ENCODE peak calls at places on chromosomes 5 and 9, in five cellular contexts. One of them, this sample, is unnamed.

GRCh38 chr5:52453176-52453575 is 334.5 kb upstream of the ITGA1 start:
- DNase-seq in GM12878: no peak
- DNase-seq in HepG2: no peak
- DNase-seq in K562: no peak
- DNase-seq in SK-N-SH: no peak
- DNase-seq in this sample: no peak

GRCh38 chr9:93141771-93142483 is 7.9 kb upstream of the NINJ1 start:
- DNase-seq in GM12878: no peak
- DNase-seq in HepG2: no peak
- DNase-seq in K562: no peak
- DNase-seq in SK-N-SH: no peak
- DNase-seq in this sample: no peak

GRCh38 chr5:62522811-62523210 is 55.8 kb upstream of the LRRC70 start:
- DNase-seq in GM12878: no peak
- DNase-seq in HepG2: no peak
- DNase-seq in K562: no peak
- DNase-seq in SK-N-SH: no peak
- DNase-seq in this sample: no peak

GRCh38 chr9:117092582-117092981 is 322.3 kb downstream of the ASTN2 start:
- DNase-seq in GM12878: no peak
- DNase-seq in HepG2: no peak
- DNase-seq in K562: no peak
- DNase-seq in SK-N-SH: no peak
- DNase-seq in this sample: peak; percentile 35

GRCh38 chr9:126491256-126491879 is 122.4 kb upstream of the LMX1B start:
- DNase-seq in GM12878: no peak
- DNase-seq in HepG2: peak; percentile 46
- DNase-seq in K562: peak; percentile 65
- DNase-seq in SK-N-SH: peak; percentile 69
- DNase-seq in this sample: peak; percentile 69

GRCh38 chr5:158074992-158075769 is 216.2 kb upstream of the CLINT1 start:
- DNase-seq in GM12878: no peak
- DNase-seq in HepG2: peak; percentile 10
- DNase-seq in K562: peak; percentile 53
- DNase-seq in SK-N-SH: peak; percentile 61
- DNase-seq in this sample: peak; percentile 61

GRCh38 chr5:146188358-146188757 is 5.9 kb upstream of the LARS1 start:
- DNase-seq in GM12878: no peak
- DNase-seq in HepG2: no peak
- DNase-seq in K562: no peak
- DNase-seq in SK-N-SH: no peak
- DNase-seq in this sample: peak; percentile 84

GRCh38 chr5:59893436-59894227 is at the start of gene PDE4D:
- DNase-seq in GM12878: no peak
- DNase-seq in HepG2: no peak
- DNase-seq in K562: no peak
- DNase-seq in SK-N-SH: peak; percentile 83
- DNase-seq in this sample: peak; percentile 38

GRCh38 chr9:70466976-70467551 is 52.6 kb upstream of the KLF9 start:
- DNase-seq in GM12878: no peak
- DNase-seq in HepG2: no peak
- DNase-seq in K562: no peak
- DNase-seq in SK-N-SH: no peak
- DNase-seq in this sample: peak; percentile 92

GRCh38 chr5:180332051-180332517 is 21.1 kb downstream of the GFPT2 start:
- DNase-seq in GM12878: no peak
- DNase-seq in HepG2: no peak
- DNase-seq in K562: peak; percentile 18
- DNase-seq in SK-N-SH: peak; percentile 31
- DNase-seq in this sample: no peak

GRCh38 chr5:50710838-50711237 is 44.4 kb downstream of the PARP8 start:
- DNase-seq in GM12878: no peak
- DNase-seq in HepG2: no peak
- DNase-seq in K562: no peak
- DNase-seq in SK-N-SH: no peak
- DNase-seq in this sample: no peak

GRCh38 chr9:77672183-77672582 is 24.1 kb upstream of the GNA14 start:
- DNase-seq in GM12878: no peak
- DNase-seq in HepG2: no peak
- DNase-seq in K562: no peak
- DNase-seq in SK-N-SH: no peak
- DNase-seq in this sample: no peak

GRCh38 chr5:56273376-56274005 is 40.4 kb upstream of the ANKRD55 start:
- DNase-seq in GM12878: no peak
- DNase-seq in HepG2: no peak
- DNase-seq in K562: no peak
- DNase-seq in SK-N-SH: no peak
- DNase-seq in this sample: no peak

GRCh38 chr5:39025456-39025855 is 48.7 kb downstream of the RICTOR start:
- DNase-seq in GM12878: no peak
- DNase-seq in HepG2: no peak
- DNase-seq in K562: no peak
- DNase-seq in SK-N-SH: no peak
- DNase-seq in this sample: no peak

GRCh38 chr5:36744041-36744677 is 132.4 kb upstream of the NIPBL start:
- DNase-seq in GM12878: no peak
- DNase-seq in HepG2: no peak
- DNase-seq in K562: peak; percentile 33
- DNase-seq in SK-N-SH: no peak
- DNase-seq in this sample: no peak

GRCh38 chr5:125575561-125576504 is 829.4 kb upstream of the ZNF608 start:
- DNase-seq in GM12878: no peak
- DNase-seq in HepG2: no peak
- DNase-seq in K562: no peak
- DNase-seq in SK-N-SH: peak; percentile 55
- DNase-seq in this sample: no peak

GRCh38 chr5:113050606-113051391 is 74.2 kb downstream of the DCP2 start:
- DNase-seq in GM12878: no peak
- DNase-seq in HepG2: no peak
- DNase-seq in K562: no peak
- DNase-seq in SK-N-SH: no peak
- DNase-seq in this sample: peak; percentile 84

DNA sequence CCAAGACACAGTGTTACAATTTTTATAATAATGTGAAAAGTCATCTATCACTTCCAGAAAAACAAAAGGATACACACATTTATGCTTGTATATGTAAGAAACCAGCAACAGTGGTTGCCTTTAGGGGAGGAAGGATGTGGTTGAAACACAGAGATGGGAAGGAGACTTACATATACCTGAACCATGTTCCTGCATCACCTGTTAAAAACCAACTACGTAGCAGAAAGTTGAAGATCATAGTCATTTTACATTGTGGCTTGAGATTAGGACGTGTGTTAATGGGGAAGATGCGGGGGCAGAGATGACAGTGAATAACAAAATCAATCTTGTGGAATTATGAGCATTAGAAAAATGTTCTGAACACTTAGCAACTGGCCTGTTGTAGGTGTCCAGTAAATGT is 307.3 kb downstream of the MLLT3 start:
- DNase-seq in GM12878: no peak
- DNase-seq in HepG2: no peak
- DNase-seq in K562: no peak
- DNase-seq in SK-N-SH: no peak
- DNase-seq in this sample: no peak
- TF ChIP-seq MXI1 in GM12878: no peak
- TF ChIP-seq MXI1 in HepG2: no peak
- TF ChIP-seq MXI1 in K562: no peak
- TF ChIP-seq MXI1 in SK-N-SH: no peak
- TF ChIP-seq MXI1 in this sample: no peak

DNA sequence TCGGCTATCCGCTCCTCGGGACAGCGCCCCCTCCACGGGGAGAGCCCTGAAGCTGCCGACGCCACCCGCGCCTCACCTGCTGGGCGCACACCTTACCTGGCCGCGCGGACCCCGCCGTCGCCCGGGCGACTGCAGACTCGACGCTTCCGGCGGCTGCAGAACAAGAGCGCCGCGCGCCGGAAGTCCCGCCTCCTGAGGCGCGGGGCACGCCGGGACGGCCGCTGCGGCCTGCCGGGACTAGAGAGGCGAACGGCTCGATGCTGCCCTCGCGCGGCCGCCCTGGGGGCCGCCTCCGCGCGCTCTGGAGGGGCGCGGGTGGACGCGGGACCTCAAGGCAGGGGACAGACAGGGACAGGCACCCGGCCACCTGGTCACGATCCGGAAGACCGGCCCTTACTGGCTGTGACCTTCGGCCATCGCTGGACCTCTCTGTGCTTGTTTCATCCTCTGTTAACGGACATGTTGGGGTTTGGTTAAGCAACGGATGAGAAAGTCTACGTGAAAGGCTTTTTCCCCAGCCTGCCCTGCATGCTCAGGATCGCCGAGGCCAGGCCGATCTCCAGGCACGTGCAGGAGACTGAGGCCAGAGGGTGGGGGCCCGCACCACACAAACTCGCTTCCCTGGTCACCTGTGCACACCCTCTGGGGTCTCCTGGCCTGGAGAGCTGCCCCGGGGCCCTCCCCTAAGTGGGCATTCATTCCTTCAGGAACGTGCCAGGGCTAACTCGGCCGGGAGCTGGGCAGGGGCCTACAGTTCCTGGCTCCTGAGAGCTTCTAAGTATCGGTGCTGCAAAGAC is at the start of gene SNAPC4:
- DNase-seq in GM12878: peak; percentile 40
- DNase-seq in HepG2: peak; percentile 77
- DNase-seq in K562: peak; percentile 93
- DNase-seq in SK-N-SH: peak; percentile 99
- DNase-seq in this sample: peak; percentile 78
- TF ChIP-seq MXI1 in GM12878: peak; percentile 93
- TF ChIP-seq MXI1 in HepG2: peak; percentile 93
- TF ChIP-seq MXI1 in K562: peak; percentile 51
- TF ChIP-seq MXI1 in SK-N-SH: peak; percentile 57
- TF ChIP-seq MXI1 in this sample: no peak

GRCh38 chr5:167840736-167841135 is 450.7 kb upstream of the WWC1 start:
- DNase-seq in GM12878: no peak
- DNase-seq in HepG2: no peak
- DNase-seq in K562: no peak
- DNase-seq in SK-N-SH: no peak
- DNase-seq in this sample: no peak

GRCh38 chr5:167839065-167839464 is 452.4 kb upstream of the WWC1 start:
- DNase-seq in GM12878: no peak
- DNase-seq in HepG2: no peak
- DNase-seq in K562: no peak
- DNase-seq in SK-N-SH: no peak
- DNase-seq in this sample: no peak

GRCh38 chr5:167837127-167837526 is 454.3 kb upstream of the WWC1 start:
- DNase-seq in GM12878: no peak
- DNase-seq in HepG2: no peak
- DNase-seq in K562: no peak
- DNase-seq in SK-N-SH: no peak
- DNase-seq in this sample: no peak

GRCh38 chr5:167833456-167833855 is 458.0 kb upstream of the WWC1 start:
- DNase-seq in GM12878: no peak
- DNase-seq in HepG2: no peak
- DNase-seq in K562: no peak
- DNase-seq in SK-N-SH: no peak
- DNase-seq in this sample: no peak

DNA sequence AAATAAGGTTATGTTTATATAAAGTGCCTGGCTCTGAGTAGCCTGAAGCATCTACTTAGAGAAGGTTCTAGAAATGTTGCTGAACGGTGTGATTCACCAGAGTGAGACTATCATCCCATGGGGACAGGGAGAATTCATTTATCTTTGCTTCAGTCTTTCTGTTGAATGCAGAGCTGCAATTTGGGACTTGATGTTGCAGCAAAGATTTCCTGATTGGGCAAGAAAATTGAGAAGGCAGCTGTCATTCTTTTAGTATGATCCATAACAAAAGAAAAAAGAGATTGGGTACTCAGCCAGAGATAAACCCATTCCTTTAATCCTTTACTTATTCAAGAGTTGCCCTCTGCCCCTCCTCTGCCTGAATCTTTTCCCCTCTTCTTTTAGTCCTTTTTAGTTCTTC is 456.3 kb upstream of the WWC1 start:
- DNase-seq in GM12878: no peak
- DNase-seq in HepG2: no peak
- DNase-seq in K562: no peak
- DNase-seq in SK-N-SH: no peak
- DNase-seq in this sample: no peak
- TF ChIP-seq MXI1 in GM12878: no peak
- TF ChIP-seq MXI1 in HepG2: no peak
- TF ChIP-seq MXI1 in K562: no peak
- TF ChIP-seq MXI1 in SK-N-SH: no peak
- TF ChIP-seq MXI1 in this sample: no peak

GRCh38 chr9:13970018-13970417 is 343.9 kb downstream of the NFIB start:
- DNase-seq in GM12878: no peak
- DNase-seq in HepG2: no peak
- DNase-seq in K562: no peak
- DNase-seq in SK-N-SH: no peak
- DNase-seq in this sample: no peak
- TF ChIP-seq MXI1 in GM12878: no peak
- TF ChIP-seq MXI1 in HepG2: no peak
- TF ChIP-seq MXI1 in K562: no peak
- TF ChIP-seq MXI1 in SK-N-SH: no peak
- TF ChIP-seq MXI1 in this sample: no peak

GRCh38 chr9:36118706-36119105 is 17.8 kb upstream of the GLIPR2 start:
- DNase-seq in GM12878: no peak
- DNase-seq in HepG2: no peak
- DNase-seq in K562: no peak
- DNase-seq in SK-N-SH: no peak
- DNase-seq in this sample: peak; percentile 33

GRCh38 chr9:36116593-36116992 is 19.9 kb upstream of the GLIPR2 start:
- DNase-seq in GM12878: no peak
- DNase-seq in HepG2: no peak
- DNase-seq in K562: no peak
- DNase-seq in SK-N-SH: no peak
- DNase-seq in this sample: no peak

GRCh38 chr9:36120705-36121104 is 15.8 kb upstream of the GLIPR2 start:
- DNase-seq in GM12878: no peak
- DNase-seq in HepG2: no peak
- DNase-seq in K562: no peak
- DNase-seq in SK-N-SH: no peak
- DNase-seq in this sample: no peak

GRCh38 chr9:36119476-36119875 is 17.1 kb upstream of the GLIPR2 start:
- DNase-seq in GM12878: no peak
- DNase-seq in HepG2: no peak
- DNase-seq in K562: no peak
- DNase-seq in SK-N-SH: no peak
- DNase-seq in this sample: no peak

DNA sequence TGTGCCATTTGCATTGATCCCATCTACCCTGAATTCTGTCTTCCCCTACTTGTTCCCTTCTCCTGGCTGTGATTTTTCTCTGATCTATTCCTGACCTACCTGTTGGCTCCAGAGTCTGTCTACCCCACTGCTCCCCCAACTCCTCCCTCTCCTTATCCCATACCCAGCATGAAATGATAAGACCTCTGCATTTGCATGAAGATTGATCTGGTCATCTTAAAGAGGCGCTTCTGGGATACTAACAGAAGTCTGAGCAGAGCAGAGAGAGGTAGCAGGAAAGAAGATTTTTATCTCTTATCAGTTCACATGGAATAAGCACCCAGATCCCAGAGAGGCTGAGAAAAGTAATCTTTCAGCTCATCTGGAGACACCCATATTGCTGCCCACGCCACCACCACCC is 18.3 kb upstream of the GLIPR2 start:
- DNase-seq in GM12878: no peak
- DNase-seq in HepG2: no peak
- DNase-seq in K562: no peak
- DNase-seq in SK-N-SH: no peak
- DNase-seq in this sample: no peak
- TF ChIP-seq MXI1 in GM12878: no peak
- TF ChIP-seq MXI1 in HepG2: no peak
- TF ChIP-seq MXI1 in K562: no peak
- TF ChIP-seq MXI1 in SK-N-SH: no peak
- TF ChIP-seq MXI1 in this sample: no peak

This sample was measured in IMR-90.